ENCODE peak calls at places on chromosomes 12 and 14, in four cellular contexts. One of them, this sample, is unnamed.

GRCh38 chr14:25090716-25091454 is 40.9 kb upstream of the STXBP6 start:
- DNase-seq in upper lobe of left lung: no peak
- DNase-seq in spleen: no peak
- DNase-seq in prostate gland: peak; percentile 71
- DNase-seq in this sample: no peak

GRCh38 chr14:78758333-78758732 is 588.2 kb downstream of the NRXN3 start:
- DNase-seq in prostate gland: no peak
- DNase-seq in upper lobe of left lung: no peak
- DNase-seq in spleen: no peak
- DNase-seq in this sample: no peak

GRCh38 chr12:77049767-77050353 is 15.5 kb downstream of the E2F7 start:
- DNase-seq in spleen: no peak
- DNase-seq in upper lobe of left lung: no peak
- DNase-seq in prostate gland: peak; percentile 39
- DNase-seq in this sample: no peak

GRCh38 chr12:132948146-132949066 is 7.7 kb downstream of the ZNF605 start:
- DNase-seq in upper lobe of left lung: no peak
- DNase-seq in prostate gland: no peak
- DNase-seq in spleen: peak; percentile 19
- DNase-seq in this sample: no peak

GRCh38 chr12:92602476-92602875 is 100.3 kb upstream of the PLEKHG7 start:
- DNase-seq in spleen: no peak
- DNase-seq in upper lobe of left lung: no peak
- DNase-seq in prostate gland: no peak
- DNase-seq in this sample: no peak

GRCh38 chr12:256958-257357 is 5.7 kb downstream of the SLC6A13 start:
- DNase-seq in spleen: no peak
- DNase-seq in upper lobe of left lung: no peak
- DNase-seq in prostate gland: no peak
- DNase-seq in this sample: no peak

GRCh38 chr12:64044171-64044570 is 177.9 kb downstream of the KICS2 start:
- DNase-seq in upper lobe of left lung: no peak
- DNase-seq in prostate gland: no peak
- DNase-seq in spleen: no peak
- DNase-seq in this sample: no peak

GRCh38 chr12:131001493-131001892 is 47.8 kb downstream of the ADGRD1 start:
- DNase-seq in prostate gland: no peak
- DNase-seq in spleen: peak; percentile 20
- DNase-seq in upper lobe of left lung: no peak
- DNase-seq in this sample: no peak

GRCh38 chr12:54439521-54440255 is 20.6 kb upstream of the ITGA5 start:
- DNase-seq in spleen: no peak
- DNase-seq in prostate gland: no peak
- DNase-seq in upper lobe of left lung: no peak
- DNase-seq in this sample: no peak

GRCh38 chr12:48021485-48022179 is 17.4 kb upstream of the COL2A1 start:
- DNase-seq in prostate gland: no peak
- DNase-seq in spleen: no peak
- DNase-seq in upper lobe of left lung: no peak
- DNase-seq in this sample: no peak

GRCh38 chr12:5258966-5259365 is 172.9 kb upstream of the NTF3 start:
- DNase-seq in spleen: no peak
- DNase-seq in prostate gland: no peak
- DNase-seq in upper lobe of left lung: no peak
- DNase-seq in this sample: no peak

GRCh38 chr14:77615231-77616132 is 955 bp downstream of the SPTLC2 start:
- DNase-seq in spleen: no peak
- DNase-seq in upper lobe of left lung: no peak
- DNase-seq in prostate gland: no peak
- DNase-seq in this sample: no peak

GRCh38 chr14:89921896-89922548 is 32.5 kb downstream of the EFCAB11 start:
- DNase-seq in prostate gland: no peak
- DNase-seq in spleen: no peak
- DNase-seq in upper lobe of left lung: no peak
- DNase-seq in this sample: no peak

GRCh38 chr12:54991161-54991991 is 6.8 kb upstream of the TESPA1 start:
- DNase-seq in upper lobe of left lung: no peak
- DNase-seq in prostate gland: no peak
- DNase-seq in spleen: no peak
- DNase-seq in this sample: no peak

GRCh38 chr12:117365072-117365616 is 3.7 kb upstream of the NOS1 start:
- DNase-seq in spleen: peak; percentile 51
- DNase-seq in upper lobe of left lung: peak; percentile 29
- DNase-seq in prostate gland: no peak
- DNase-seq in this sample: no peak

GRCh38 chr12:52903855-52904508 is 894 bp downstream of the KRT8 start:
- DNase-seq in upper lobe of left lung: peak; percentile 93
- DNase-seq in prostate gland: peak; percentile 46
- DNase-seq in spleen: no peak
- DNase-seq in this sample: no peak

GRCh38 chr12:64998327-64999156 is 122.6 kb downstream of the WIF1 start:
- DNase-seq in spleen: no peak
- DNase-seq in upper lobe of left lung: no peak
- DNase-seq in prostate gland: no peak
- DNase-seq in this sample: no peak

GRCh38 chr12:41061189-41061588 is 126.9 kb upstream of the PDZRN4 start:
- DNase-seq in upper lobe of left lung: no peak
- DNase-seq in spleen: no peak
- DNase-seq in prostate gland: peak; percentile 72
- DNase-seq in this sample: no peak

GRCh38 chr14:102966681-102967505 is 44.4 kb downstream of the AMN start:
- DNase-seq in prostate gland: no peak
- DNase-seq in upper lobe of left lung: no peak
- DNase-seq in spleen: peak; percentile 41
- DNase-seq in this sample: no peak

GRCh38 chr12:67645571-67645970 is 3.0 kb upstream of the DYRK2 start:
- DNase-seq in upper lobe of left lung: no peak
- DNase-seq in spleen: no peak
- DNase-seq in prostate gland: no peak
- DNase-seq in this sample: no peak

GRCh38 chr14:74613211-74613914 is 1.3 kb upstream of the LTBP2 start:
- DNase-seq in upper lobe of left lung: no peak
- DNase-seq in spleen: peak; percentile 79
- DNase-seq in prostate gland: no peak
- DNase-seq in this sample: no peak

GRCh38 chr14:33590891-33591630 is 359.8 kb downstream of the EGLN3 start:
- DNase-seq in prostate gland: no peak
- DNase-seq in upper lobe of left lung: no peak
- DNase-seq in spleen: no peak
- DNase-seq in this sample: no peak

GRCh38 chr12:92208613-92209121 is 63.0 kb upstream of the BTG1 start:
- DNase-seq in spleen: no peak
- DNase-seq in upper lobe of left lung: no peak
- DNase-seq in prostate gland: no peak
- DNase-seq in this sample: no peak

GRCh38 chr14:34064349-34064748 is 113.5 kb upstream of the EGLN3 start:
- DNase-seq in prostate gland: peak; percentile 17
- DNase-seq in spleen: no peak
- DNase-seq in upper lobe of left lung: no peak
- DNase-seq in this sample: peak; percentile 94

GRCh38 chr14:60812987-60813386 is 78.4 kb downstream of the MNAT1 start:
- DNase-seq in prostate gland: no peak
- DNase-seq in spleen: no peak
- DNase-seq in upper lobe of left lung: peak; percentile 12
- DNase-seq in this sample: no peak

GRCh38 chr12:108702534-108702933 is 28.8 kb downstream of the CORO1C start:
- DNase-seq in prostate gland: no peak
- DNase-seq in spleen: no peak
- DNase-seq in upper lobe of left lung: no peak
- DNase-seq in this sample: peak; percentile 64
- H3K4me3 ChIP-seq in prostate gland: no peak overlapping the region
- H3K4me3 ChIP-seq in spleen: no peak overlapping the region
- H3K4me3 ChIP-seq in upper lobe of left lung: no peak overlapping the region
- H3K4me3 ChIP-seq in this sample: no peak overlapping the region

GRCh38 chr14:105092912-105093425 is 27.7 kb upstream of the GPR132 start:
- DNase-seq in spleen: peak; percentile 92
- DNase-seq in upper lobe of left lung: peak; percentile 95
- DNase-seq in prostate gland: peak; percentile 73
- DNase-seq in this sample: no peak

GRCh38 chr14:105094193-105094907 is 29.1 kb upstream of the GPR132 start:
- DNase-seq in upper lobe of left lung: no peak
- DNase-seq in spleen: peak; percentile 82
- DNase-seq in prostate gland: no peak
- DNase-seq in this sample: no peak

GRCh38 chr14:105095236-105095805 is 30.1 kb upstream of the GPR132 start:
- DNase-seq in upper lobe of left lung: no peak
- DNase-seq in spleen: no peak
- DNase-seq in prostate gland: no peak
- DNase-seq in this sample: no peak

GRCh38 chr14:105092124-105092911 is 27.1 kb upstream of the GPR132 start:
- DNase-seq in prostate gland: no peak
- DNase-seq in upper lobe of left lung: no peak
- DNase-seq in spleen: peak; percentile 79
- DNase-seq in this sample: no peak

GRCh38 chr14:105093426-105094192 is 28.4 kb upstream of the GPR132 start:
- DNase-seq in spleen: peak; percentile 93
- DNase-seq in upper lobe of left lung: peak; percentile 96
- DNase-seq in prostate gland: peak; percentile 83
- DNase-seq in this sample: no peak
- TF ChIP-seq POLR2AphosphoS5 in spleen: peak; percentile 46
- TF ChIP-seq POLR2AphosphoS5 in upper lobe of left lung: peak; percentile 30
- TF ChIP-seq POLR2AphosphoS5 in prostate gland: peak; percentile 72
- TF ChIP-seq POLR2AphosphoS5 in this sample: peak; percentile 51

DNA sequence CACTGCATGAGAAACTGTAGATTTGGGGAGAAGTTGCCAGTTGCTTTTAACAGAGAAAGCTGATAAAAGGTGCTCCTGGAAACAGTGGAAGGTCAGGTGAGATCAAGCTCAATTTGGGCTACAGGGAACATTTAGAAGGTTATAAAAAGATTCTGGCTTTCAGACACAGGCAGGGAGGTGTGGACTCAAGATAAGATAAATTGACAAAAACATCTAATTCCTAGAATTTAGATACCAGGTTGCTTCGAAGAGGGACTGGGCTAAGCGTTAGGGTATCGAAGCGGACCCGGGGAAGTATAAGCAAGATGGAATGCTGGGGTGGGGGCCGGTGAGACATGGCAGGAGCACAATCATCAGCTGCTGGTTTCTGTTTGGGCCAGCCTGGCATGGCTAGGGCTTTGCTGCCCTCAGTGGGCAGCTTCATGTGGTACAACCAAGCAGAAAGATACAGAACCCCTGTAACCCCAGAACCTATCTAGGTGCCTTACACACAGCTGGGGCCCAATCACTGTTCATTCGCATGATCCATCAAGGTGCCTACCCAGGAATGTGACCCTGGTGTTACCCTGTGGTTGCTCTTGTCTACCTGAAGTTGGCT is 15.0 kb upstream of the CELA1 start:
- DNase-seq in upper lobe of left lung: no peak
- DNase-seq in spleen: no peak
- DNase-seq in prostate gland: no peak
- DNase-seq in this sample: no peak
- H3K27ac ChIP-seq in upper lobe of left lung: no peak overlapping the region
- H3K27ac ChIP-seq in spleen: no peak overlapping the region
- H3K27ac ChIP-seq in prostate gland: no peak overlapping the region
- H3K27ac ChIP-seq in this sample: no peak overlapping the region

DNA sequence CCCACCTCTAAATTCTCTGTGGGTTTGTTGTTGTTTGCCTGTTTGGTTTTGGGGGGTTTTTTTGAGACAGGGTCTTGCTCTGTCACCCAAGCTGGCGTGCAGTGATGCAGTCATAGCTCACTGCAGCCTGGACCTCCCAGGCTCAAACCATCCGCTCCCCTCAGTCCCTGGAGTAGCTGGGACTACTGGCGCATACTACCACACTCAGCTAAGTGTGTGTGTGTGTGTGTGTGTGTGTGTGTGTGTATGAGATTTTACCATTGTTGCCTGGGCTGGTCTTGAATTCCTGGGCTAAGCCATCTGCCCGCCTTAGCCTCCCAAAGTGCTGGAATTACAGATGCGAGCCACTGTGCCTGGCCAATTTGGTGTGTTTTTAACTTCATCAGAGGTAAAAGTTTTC is 236.1 kb downstream of the SLC41A2 start:
- DNase-seq in prostate gland: no peak
- DNase-seq in spleen: no peak
- DNase-seq in upper lobe of left lung: no peak
- DNase-seq in this sample: no peak
- H3K4me3 ChIP-seq in prostate gland: no peak overlapping the region
- H3K4me3 ChIP-seq in spleen: no peak overlapping the region
- H3K4me3 ChIP-seq in upper lobe of left lung: no peak overlapping the region
- H3K4me3 ChIP-seq in this sample: no peak overlapping the region

This sample was measured in esophagus muscularis mucosa.